ENCODE peak calls at places on chromosomes 16 and 17, in five cellular contexts. One of them, this sample, is unnamed.

GRCh38 chr17:3558603-3559269 is 1.1 kb upstream of the TRPV3 start:
- DNase-seq in HepG2: no peak
- DNase-seq in K562: no peak
- DNase-seq in H1: no peak
- DNase-seq in A549: no peak
- DNase-seq in this sample: peak; percentile 92

GRCh38 chr16:81088836-81089235 is 7.4 kb downstream of the GCSH start:
- DNase-seq in K562: no peak
- DNase-seq in A549: no peak
- DNase-seq in H1: no peak
- DNase-seq in HepG2: no peak
- DNase-seq in this sample: no peak

GRCh38 chr17:57939797-57940196 is 15.4 kb downstream of the CUEDC1 start:
- DNase-seq in K562: peak; percentile 31
- DNase-seq in A549: no peak
- DNase-seq in HepG2: no peak
- DNase-seq in H1: no peak
- DNase-seq in this sample: no peak

GRCh38 chr17:17856386-17856785 is 19.6 kb upstream of the SREBF1 start:
- DNase-seq in H1: no peak
- DNase-seq in HepG2: peak; percentile 35
- DNase-seq in A549: no peak
- DNase-seq in K562: no peak
- DNase-seq in this sample: no peak

GRCh38 chr16:15031596-15031995 is 24.3 kb downstream of the NTAN1 start:
- DNase-seq in H1: no peak
- DNase-seq in HepG2: no peak
- DNase-seq in A549: no peak
- DNase-seq in K562: no peak
- DNase-seq in this sample: no peak

GRCh38 chr17:83083368-83084201 is 4.2 kb downstream of the METRNL start:
- DNase-seq in A549: peak; percentile 38
- DNase-seq in H1: no peak
- DNase-seq in K562: no peak
- DNase-seq in HepG2: no peak
- DNase-seq in this sample: peak; percentile 99

GRCh38 chr17:76049239-76049638 is 22.1 kb upstream of the EVPL start:
- DNase-seq in HepG2: no peak
- DNase-seq in A549: no peak
- DNase-seq in K562: no peak
- DNase-seq in H1: no peak
- DNase-seq in this sample: no peak

GRCh38 chr17:33520404-33521032 is 227.4 kb upstream of the ASIC2 start:
- DNase-seq in K562: peak; percentile 71
- DNase-seq in A549: peak; percentile 61
- DNase-seq in HepG2: peak; percentile 23
- DNase-seq in H1: peak; percentile 95
- DNase-seq in this sample: peak; percentile 1

GRCh38 chr16:50372611-50373344 is 4.0 kb upstream of the BRD7 start:
- DNase-seq in H1: no peak
- DNase-seq in K562: no peak
- DNase-seq in A549: no peak
- DNase-seq in HepG2: peak; percentile 71
- DNase-seq in this sample: peak; percentile 61

GRCh38 chr17:80790021-80790765 is 201.4 kb upstream of the CHMP6 start:
- DNase-seq in H1: no peak
- DNase-seq in A549: no peak
- DNase-seq in HepG2: no peak
- DNase-seq in K562: no peak
- DNase-seq in this sample: no peak

GRCh38 chr17:14926526-14927122 is 338.5 kb downstream of the PMP22 start:
- DNase-seq in H1: peak; percentile 57
- DNase-seq in HepG2: peak; percentile 38
- DNase-seq in K562: peak; percentile 58
- DNase-seq in A549: peak; percentile 36
- DNase-seq in this sample: peak; percentile 74

GRCh38 chr17:70804161-70804560 is 634.8 kb downstream of the KCNJ2 start:
- DNase-seq in HepG2: no peak
- DNase-seq in H1: no peak
- DNase-seq in K562: no peak
- DNase-seq in A549: no peak
- DNase-seq in this sample: peak; percentile 61

GRCh38 chr16:89378947-89379771 is 111.2 kb downstream of the ANKRD11 start:
- DNase-seq in HepG2: no peak
- DNase-seq in A549: no peak
- DNase-seq in K562: no peak
- DNase-seq in H1: no peak
- DNase-seq in this sample: no peak

GRCh38 chr16:68009157-68009735 is 6.5 kb downstream of the DPEP2NB start:
- DNase-seq in H1: no peak
- DNase-seq in HepG2: no peak
- DNase-seq in A549: no peak
- DNase-seq in K562: no peak
- DNase-seq in this sample: no peak

GRCh38 chr16:86025706-86026105 is 126.7 kb downstream of the IRF8 start:
- DNase-seq in H1: no peak
- DNase-seq in K562: no peak
- DNase-seq in A549: no peak
- DNase-seq in HepG2: no peak
- DNase-seq in this sample: no peak

GRCh38 chr17:45320931-45321461 is 4.2 kb upstream of the MAP3K14 start:
- DNase-seq in H1: no peak
- DNase-seq in A549: peak; percentile 94
- DNase-seq in K562: peak; percentile 77
- DNase-seq in HepG2: no peak
- DNase-seq in this sample: peak; percentile 97

GRCh38 chr17:61002316-61002736 is 324.7 kb downstream of the BCAS3 start:
- DNase-seq in HepG2: peak; percentile 41
- DNase-seq in A549: peak; percentile 7
- DNase-seq in K562: peak; percentile 15
- DNase-seq in H1: no peak
- DNase-seq in this sample: peak; percentile 79

GRCh38 chr16:86752582-86753175 is 174.3 kb downstream of the FOXL1 start:
- DNase-seq in HepG2: no peak
- DNase-seq in H1: no peak
- DNase-seq in K562: peak; percentile 14
- DNase-seq in A549: no peak
- DNase-seq in this sample: peak; percentile 43

GRCh38 chr17:34798581-34798980 is 162.7 kb downstream of the CCT6B start:
- DNase-seq in H1: no peak
- DNase-seq in A549: no peak
- DNase-seq in K562: no peak
- DNase-seq in HepG2: no peak
- DNase-seq in this sample: no peak

DNA sequence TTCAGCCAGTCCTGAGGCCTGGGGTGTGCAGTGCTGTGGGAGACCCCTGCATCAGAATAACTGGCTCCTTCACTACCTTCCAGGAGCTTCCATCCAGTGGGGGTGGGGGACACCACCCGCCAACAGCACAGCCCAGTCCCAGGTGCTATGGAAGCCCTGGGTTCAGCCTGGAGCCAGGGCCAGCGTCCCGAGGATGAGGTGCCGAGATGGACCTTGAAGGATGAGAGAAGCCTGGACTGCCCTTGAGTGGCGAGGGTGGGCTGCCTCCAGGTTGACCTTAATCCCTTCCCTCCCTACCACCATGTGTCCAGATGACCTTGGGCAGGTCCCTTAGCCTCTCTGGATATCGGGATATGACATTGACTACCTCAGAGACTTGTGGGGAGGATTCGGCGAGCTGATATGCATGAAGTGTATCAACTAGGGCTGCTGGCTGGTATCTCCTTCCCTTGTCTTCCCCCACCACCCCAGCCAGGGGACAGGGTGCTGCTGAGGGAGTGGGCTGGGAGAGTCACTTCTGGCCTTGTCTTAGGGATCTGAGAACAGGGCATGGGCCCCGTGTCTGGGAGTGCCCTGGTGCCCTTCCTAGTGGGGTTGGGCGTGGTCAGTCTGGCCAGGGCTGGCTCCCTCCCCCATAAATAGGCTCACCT is 14.2 kb upstream of the LASP1NB start:
- DNase-seq in HepG2: no peak
- DNase-seq in A549: no peak
- DNase-seq in K562: no peak
- DNase-seq in H1: no peak
- DNase-seq in this sample: no peak
- TF ChIP-seq RFX5 in HepG2: no peak
- TF ChIP-seq RFX5 in A549: no peak
- TF ChIP-seq RFX5 in K562: no peak
- TF ChIP-seq RFX5 in H1: no peak
- TF ChIP-seq RFX5 in this sample: no peak

GRCh38 chr16:3097266-3097665 is 1.8 kb downstream of the ZSCAN10 start:
- DNase-seq in H1: no peak
- DNase-seq in A549: no peak
- DNase-seq in K562: no peak
- DNase-seq in HepG2: no peak
- DNase-seq in this sample: no peak

GRCh38 chr16:3098459-3099394 is at the start of gene ZSCAN10:
- DNase-seq in K562: no peak
- DNase-seq in H1: peak; percentile 86
- DNase-seq in A549: no peak
- DNase-seq in HepG2: no peak
- DNase-seq in this sample: no peak

GRCh38 chr16:3101018-3101840 is 2.1 kb upstream of the ZSCAN10 start:
- DNase-seq in HepG2: peak; percentile 65
- DNase-seq in K562: peak; percentile 85
- DNase-seq in H1: peak; percentile 68
- DNase-seq in A549: peak; percentile 59
- DNase-seq in this sample: no peak

GRCh38 chr16:3099732-3100499 is 822 bp upstream of the ZSCAN10 start:
- DNase-seq in A549: peak; percentile 80
- DNase-seq in K562: peak; percentile 95
- DNase-seq in HepG2: peak; percentile 81
- DNase-seq in H1: peak; percentile 96
- DNase-seq in this sample: peak; percentile 78

DNA sequence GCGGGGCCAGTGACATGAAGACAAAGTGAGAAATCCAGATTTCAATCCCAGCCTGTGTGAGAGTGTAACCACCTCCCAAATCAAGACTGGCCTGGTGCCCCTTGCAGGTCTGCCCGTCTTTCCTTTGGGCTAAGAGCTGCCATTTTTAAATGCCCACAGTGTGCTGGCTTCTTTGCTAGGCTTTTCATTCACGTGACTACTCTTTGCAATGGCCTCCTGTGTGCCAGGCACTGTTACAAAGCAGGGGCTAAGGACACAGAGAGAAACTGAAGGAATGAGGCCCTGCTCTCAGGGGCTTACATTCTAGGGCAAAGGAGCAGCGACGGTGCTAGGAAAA is 269 bp upstream of the ZSCAN10 start:
- DNase-seq in A549: no peak
- DNase-seq in H1: no peak
- DNase-seq in K562: no peak
- DNase-seq in HepG2: no peak
- DNase-seq in this sample: no peak
- TF ChIP-seq MAFK in A549: no peak
- TF ChIP-seq MAFK in H1: no peak
- TF ChIP-seq MAFK in K562: no peak
- TF ChIP-seq MAFK in HepG2: no peak
- TF ChIP-seq MAFK in this sample: no peak

DNA sequence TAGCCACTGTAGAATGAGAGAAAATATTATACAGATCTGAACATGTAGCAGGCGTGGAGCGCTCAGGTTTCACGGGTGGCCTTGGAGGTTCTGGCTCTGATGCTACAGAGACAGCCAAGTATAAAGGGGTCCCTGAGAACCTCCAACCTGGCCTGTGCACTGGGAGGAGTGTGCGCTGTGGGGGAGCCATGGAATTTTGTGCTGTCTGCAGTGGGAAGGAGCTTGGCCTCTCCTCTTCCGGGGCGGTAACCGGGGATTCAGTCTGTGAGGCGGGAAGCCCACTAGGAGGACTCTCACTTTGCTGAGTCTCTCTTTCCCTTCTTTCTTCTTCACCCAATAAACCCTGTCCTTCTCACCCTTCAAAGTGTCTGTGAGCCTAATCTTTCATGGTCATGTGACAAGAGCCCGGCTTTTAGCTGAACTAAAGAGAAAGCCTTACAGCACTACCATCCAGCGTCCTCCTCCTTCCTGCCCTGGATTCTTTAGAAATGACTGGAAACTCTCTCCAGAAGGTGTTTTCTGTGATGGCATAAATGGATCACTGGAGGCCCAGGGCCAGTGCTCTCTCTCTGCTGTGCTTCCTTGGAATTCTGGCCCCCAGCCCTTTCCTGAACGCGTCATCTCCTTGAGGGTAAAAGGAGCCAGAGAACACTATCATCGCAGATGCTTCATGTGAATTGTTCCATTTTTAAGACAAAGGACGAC is 232.1 kb upstream of the CACNG5 start:
- DNase-seq in H1: no peak
- DNase-seq in K562: no peak
- DNase-seq in A549: no peak
- DNase-seq in HepG2: no peak
- DNase-seq in this sample: peak; percentile 77
- TF ChIP-seq RFX5 in H1: no peak
- TF ChIP-seq RFX5 in K562: no peak
- TF ChIP-seq RFX5 in A549: no peak
- TF ChIP-seq RFX5 in HepG2: no peak
- TF ChIP-seq RFX5 in this sample: no peak

GRCh38 chr17:32342603-32343325 is 791 bp upstream of the C17orf75 start:
- DNase-seq in HepG2: no peak
- DNase-seq in H1: peak; percentile 30
- DNase-seq in A549: no peak
- DNase-seq in K562: peak; percentile 58
- DNase-seq in this sample: no peak

GRCh38 chr17:32335647-32336046 is 6.3 kb downstream of the C17orf75 start:
- DNase-seq in A549: no peak
- DNase-seq in H1: no peak
- DNase-seq in K562: no peak
- DNase-seq in HepG2: no peak
- DNase-seq in this sample: peak; percentile 58

GRCh38 chr17:32341857-32342602 is at the start of gene C17orf75:
- DNase-seq in H1: peak; percentile 90
- DNase-seq in K562: peak; percentile 90
- DNase-seq in A549: peak; percentile 69
- DNase-seq in HepG2: peak; percentile 73
- DNase-seq in this sample: peak; percentile 70

GRCh38 chr17:32345953-32346600 is 3.9 kb upstream of the ZNF207 start:
- DNase-seq in HepG2: no peak
- DNase-seq in K562: peak; percentile 80
- DNase-seq in A549: no peak
- DNase-seq in H1: no peak
- DNase-seq in this sample: no peak

DNA sequence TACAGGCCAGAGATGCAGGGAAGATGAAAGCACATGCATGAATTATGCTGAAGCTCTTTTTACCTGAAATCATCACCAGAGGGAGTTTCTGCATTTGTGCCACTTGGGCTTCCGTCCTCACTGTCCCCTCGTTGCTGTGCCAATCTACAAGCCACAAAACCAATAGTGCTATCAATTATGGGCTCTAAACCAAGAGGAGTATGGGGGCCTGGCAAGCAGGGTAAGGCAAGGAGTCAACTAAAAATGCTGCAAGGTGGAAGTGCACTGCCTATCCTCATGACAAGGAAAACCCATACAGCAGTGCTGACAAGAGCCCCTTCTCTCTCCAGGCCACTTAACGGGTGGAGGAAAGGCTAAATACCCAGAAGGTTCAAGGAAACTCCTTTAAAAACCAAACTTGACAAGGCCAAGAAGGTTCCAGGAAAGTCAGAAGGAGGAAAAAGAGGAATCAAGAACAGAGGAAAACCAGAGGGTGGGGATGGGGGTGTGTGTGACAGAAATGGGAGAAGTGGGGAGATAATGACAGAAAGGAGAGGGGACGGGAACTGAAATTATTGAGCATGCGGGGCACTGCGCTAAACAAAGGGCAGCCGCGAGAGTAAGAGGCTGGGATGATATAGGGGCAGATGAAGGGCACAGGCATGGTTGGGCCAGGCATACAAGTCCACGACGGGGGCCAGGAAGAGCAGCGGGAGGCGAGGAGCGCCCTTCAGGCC is 674 bp downstream of the C17orf75 start:
- DNase-seq in A549: no peak
- DNase-seq in HepG2: peak; percentile 58
- DNase-seq in H1: no peak
- DNase-seq in K562: peak; percentile 51
- DNase-seq in this sample: no peak
- TF ChIP-seq MAFK in A549: no peak
- TF ChIP-seq MAFK in HepG2: no peak
- TF ChIP-seq MAFK in H1: no peak
- TF ChIP-seq MAFK in K562: no peak
- TF ChIP-seq MAFK in this sample: no peak

This sample was measured in IMR-90.